ENCODE peak calls at places on chromosomes 6 and 20, in nine cellular contexts. C, B, J, L, V, T, H, N and Y are unnamed samples.

GRCh38 chr6:139540276-139540675 is 165.8 kb upstream of the CITED2 start:
- DNase-seq in C (peak), J (peak), B (no peak), H (no peak), V (no peak), N (peak), L (peak), T (peak), Y (no peak)

GRCh38 chr6:150157076-150157475 is 14.2 kb downstream of the PPP1R14C start:
- DNase-seq in C (no peak), N (no peak), T (no peak), H (no peak), J (no peak), V (no peak), L (no peak), B (no peak), Y (no peak)

GRCh38 chr6:111013144-111013905 is 31.5 kb downstream of the RPF2 start:
- DNase-seq in H (no peak), V (no peak), L (peak), N (no peak), J (peak), C (peak), B (no peak), T (no peak), Y (no peak)

GRCh38 chr20:5077761-5078387 is 41.9 kb downstream of the PCNA start:
- DNase-seq in J (no peak), H (no peak), N (no peak), V (peak), B (no peak), C (no peak), T (no peak), L (no peak), Y (no peak)

GRCh38 chr20:47317127-47317895 is 39.2 kb downstream of the ZMYND8 start:
- DNase-seq in L (peak), V (peak), N (peak), T (peak), B (no peak), H (peak), C (peak), J (peak), Y (no peak)

GRCh38 chr6:164507197-164507957 is 802.0 kb downstream of the C6orf118 start:
- DNase-seq in B (no peak), C (no peak), H (no peak), N (no peak), V (no peak), J (no peak), T (peak), L (peak), Y (no peak)

GRCh38 chr20:51752343-51752951 is 15.7 kb downstream of the ATP9A start:
- DNase-seq in B (no peak), C (peak), J (peak), L (peak), H (peak), T (no peak), V (no peak), N (no peak), Y (no peak)

GRCh38 chr6:169415179-169415578 is 161.5 kb upstream of the THBS2 start:
- DNase-seq in H (no peak), T (no peak), N (no peak), V (no peak), L (no peak), J (peak), B (no peak), C (no peak), Y (no peak)

GRCh38 chr6:86558318-86558717 is 379.0 kb upstream of the HTR1E start:
- DNase-seq in J (no peak), T (no peak), C (no peak), V (no peak), B (no peak), N (no peak), L (no peak), H (no peak), Y (no peak)

GRCh38 chr6:165850434-165851019 is 187.5 kb upstream of the PDE10A start:
- DNase-seq in V (peak), N (peak), T (peak), C (peak), J (peak), B (peak), H (peak), L (peak), Y (peak)

GRCh38 chr6:165847407-165848098 is 184.5 kb upstream of the PDE10A start:
- DNase-seq in J (peak), V (no peak), T (no peak), C (peak), N (no peak), H (no peak), B (no peak), L (peak), Y (no peak)

GRCh38 chr6:165846123-165846966 is 183.3 kb upstream of the PDE10A start:
- DNase-seq in C (no peak), L (peak), H (no peak), N (no peak), J (no peak), V (no peak), T (no peak), B (no peak), Y (no peak)

GRCh38 chr6:165849539-165850430 is 186.7 kb upstream of the PDE10A start:
- DNase-seq in H (no peak), V (no peak), C (peak), B (no peak), N (no peak), T (no peak), J (peak), L (no peak), Y (no peak)

GRCh38 chr6:165848099-165848461 is 185.0 kb upstream of the PDE10A start:
- DNase-seq in C (no peak), L (no peak), N (no peak), T (no peak), J (no peak), B (no peak), H (no peak), V (no peak), Y (no peak)
- TF ChIP-seq CTCF in C (peak), L (no peak), N (no peak), T (no peak), J (peak), B (peak), H (no peak), V (peak), Y (no peak)

DNA sequence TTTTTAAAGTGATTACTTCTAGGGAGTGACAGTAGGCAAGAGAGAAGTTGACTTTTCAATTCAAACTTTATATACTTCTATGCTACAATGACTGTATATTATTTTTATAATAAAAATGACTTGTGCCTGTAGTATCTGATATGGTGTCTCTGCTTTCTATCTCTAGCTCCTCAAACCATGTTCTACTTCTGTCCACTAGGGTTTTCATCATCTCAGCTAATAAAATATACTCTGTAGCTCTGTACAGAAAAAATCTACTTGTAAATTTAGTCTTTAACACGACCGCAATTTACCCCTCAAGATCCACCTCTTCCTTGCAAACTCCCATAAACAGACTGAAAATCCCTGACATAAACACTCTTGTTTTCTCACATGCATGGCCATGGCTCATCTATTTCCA is 42.3 kb downstream of the HBS1L start:
- DNase-seq in J (no peak), C (no peak), T (no peak), H (no peak), N (no peak), B (no peak), L (no peak), V (no peak), Y (no peak)
- TF ChIP-seq CTCF in J (no peak), C (no peak), T (no peak), H (no peak), N (no peak), B (no peak), L (no peak), V (no peak), Y (no peak)

DNA sequence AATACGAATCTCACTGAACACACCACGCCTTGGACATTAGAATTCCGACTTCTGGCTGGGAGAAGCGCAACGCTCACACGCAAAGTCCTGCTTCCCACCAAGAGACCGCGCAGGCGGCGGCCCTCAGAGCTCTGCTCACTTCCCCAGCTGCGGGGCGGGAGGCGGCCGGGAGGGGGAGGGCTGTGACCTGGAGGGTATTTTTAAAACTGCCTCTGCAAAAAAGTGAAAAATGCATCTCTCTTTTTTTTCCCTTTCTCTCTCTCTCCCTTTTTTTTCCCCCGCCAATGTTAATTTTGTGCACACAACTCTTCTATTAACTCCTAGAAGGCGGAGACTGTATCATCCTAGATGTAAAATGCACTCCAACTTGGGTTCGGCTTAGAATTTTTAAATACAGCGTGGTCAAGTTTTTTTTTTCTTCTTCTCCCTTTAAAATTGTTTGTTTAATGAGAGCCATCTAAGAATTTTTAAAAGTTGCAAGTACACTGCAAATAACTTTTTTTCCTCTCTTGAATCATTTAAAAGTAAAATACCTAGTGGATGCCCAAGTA is 66.4 kb downstream of the STX11 start:
- DNase-seq in H (no peak), V (peak), J (no peak), L (no peak), C (no peak), T (peak), N (peak), B (no peak), Y (peak)
- TF ChIP-seq CTCF in H (no peak), V (peak), J (peak), L (peak), C (peak), T (no peak), N (no peak), B (no peak), Y (peak)

GRCh38 chr6:21098134-21098533 is 495.4 kb upstream of the SOX4 start:
- DNase-seq in C (no peak), N (no peak), V (no peak), T (no peak), L (no peak), B (no peak), H (no peak), J (no peak), Y (no peak)
- TF ChIP-seq CTCF in C (no peak), N (no peak), V (no peak), T (no peak), L (no peak), B (no peak), H (no peak), J (no peak), Y (no peak)

GRCh38 chr6:144912474-144912873 is 627.3 kb downstream of the UTRN start:
- DNase-seq in N (no peak), B (no peak), T (no peak), L (peak), J (peak), C (peak), V (no peak), H (peak), Y (no peak)
- TF ChIP-seq CTCF in N (no peak), B (no peak), T (no peak), L (no peak), J (peak), C (peak), V (no peak), H (no peak), Y (no peak)

GRCh38 chr20:58850693-58851174 is at the start of gene GNAS-AS1:
- DNase-seq in V (peak), B (peak), L (peak), N (peak), J (peak), C (peak), T (peak), H (peak), Y (peak)
- TF ChIP-seq CTCF in V (no peak), B (no peak), L (no peak), N (no peak), J (no peak), C (no peak), T (no peak), H (no peak), Y (peak)

GRCh38 chr6:112298816-112299281 is 44.5 kb upstream of the LAMA4 start:
- DNase-seq in H (peak), V (no peak), L (peak), J (peak), B (no peak), C (peak), T (no peak), N (no peak), Y (no peak)

GRCh38 chr6:112296694-112297093 is 42.3 kb upstream of the LAMA4 start:
- DNase-seq in V (no peak), T (no peak), L (no peak), H (no peak), N (no peak), C (no peak), J (peak), B (no peak), Y (no peak)

GRCh38 chr6:112300888-112301287 is 46.2 kb upstream of the RFPL4B start:
- DNase-seq in B (no peak), L (no peak), N (no peak), T (no peak), J (no peak), H (no peak), V (no peak), C (no peak), Y (no peak)

GRCh38 chr6:112298021-112298745 is 43.8 kb upstream of the LAMA4 start:
- DNase-seq in L (peak), V (no peak), H (peak), J (peak), T (no peak), N (no peak), B (no peak), C (peak), Y (no peak)

GRCh38 chr6:112296122-112296521 is 41.8 kb upstream of the LAMA4 start:
- DNase-seq in J (peak), C (peak), V (peak), T (peak), H (peak), L (peak), B (no peak), N (no peak), Y (no peak)
- TF ChIP-seq CTCF in J (peak), C (peak), V (peak), T (peak), H (no peak), L (peak), B (peak), N (no peak), Y (peak)

GRCh38 chr20:50112512-50113419 is at the start of gene UBE2V1:
- DNase-seq in T (peak), V (peak), H (peak), B (peak), J (peak), L (peak), N (peak), C (peak), Y (peak)
- TF ChIP-seq CTCF in T (peak), V (peak), H (peak), B (peak), J (peak), L (peak), N (peak), C (peak), Y (peak)